ENCODE peak calls at places on chromosomes 2 and 18, in eight cellular contexts. K is brain microvascular endothelial cell, D is left ventricle myocardium inferior, N is kidney epithelial cell, S is foreskin fibroblast, F is fibroblast of villous mesenchyme, Y is OCI-LY7, O is fibroblast of lung. T is an unnamed sample.

GRCh38 chr2:55856936-55857335 is 66.6 kb downstream of the EFEMP1 start:
- DNase-seq in K (no peak), D (no peak), N (peak), S (no peak), F (peak), Y (no peak), O (no peak), T (peak)

GRCh38 chr2:37643102-37644078 is 28.1 kb downstream of the CDC42EP3 start:
- DNase-seq in K (no peak), D (no peak), N (no peak), S (no peak), F (no peak), Y (no peak), O (no peak), T (no peak)

GRCh38 chr2:238924496-238925195 is 76.8 kb downstream of the TWIST2 start:
- DNase-seq in K (no peak), D (no peak), N (no peak), S (no peak), F (no peak), Y (no peak), O (no peak), T (no peak)

GRCh38 chr2:32711219-32711618 is 83.4 kb downstream of the TTC27 start:
- DNase-seq in K (peak), D (no peak), N (no peak), S (peak), F (peak), Y (no peak), O (peak), T (peak)

GRCh38 chr2:5695641-5696350 is 3.6 kb downstream of the SOX11 start:
- DNase-seq in K (peak), D (no peak), N (no peak), S (peak), F (no peak), Y (peak), O (peak), T (no peak)

GRCh38 chr18:10453885-10454772 is at the start of gene APCDD1:
- DNase-seq in K (no peak), D (peak), N (no peak), S (peak), F (peak), Y (no peak), O (peak), T (no peak)

GRCh38 chr18:76212958-76213357 is 282.1 kb downstream of the ZNF516 start:
- DNase-seq in K (no peak), D (no peak), N (no peak), S (no peak), F (no peak), Y (peak), O (no peak), T (no peak)

GRCh38 chr18:66548747-66549146 is 55.1 kb downstream of the CDH19 start:
- DNase-seq in K (no peak), D (no peak), N (no peak), S (no peak), F (no peak), Y (no peak), O (no peak), T (peak)

GRCh38 chr2:60365556-60365955 is 187.9 kb downstream of the BCL11A start:
- DNase-seq in K (peak), D (no peak), N (no peak), S (no peak), F (no peak), Y (no peak), O (no peak), T (peak)

GRCh38 chr18:24112464-24112863 is 26.4 kb upstream of the CABYR start:
- DNase-seq in K (no peak), D (no peak), N (no peak), S (no peak), F (no peak), Y (no peak), O (no peak), T (no peak)

GRCh38 chr18:75344161-75344560 is 83.3 kb downstream of the SMIM21 start:
- DNase-seq in K (no peak), D (no peak), N (no peak), S (no peak), F (no peak), Y (no peak), O (no peak), T (no peak)

GRCh38 chr2:67945976-67946375 is 116.8 kb downstream of the C1D start:
- DNase-seq in K (no peak), D (no peak), N (no peak), S (peak), F (no peak), Y (no peak), O (no peak), T (no peak)

GRCh38 chr2:190649035-190649797 is at the start of gene NAB1:
- DNase-seq in K (peak), D (peak), N (no peak), S (peak), F (no peak), Y (peak), O (no peak), T (no peak)

GRCh38 chr2:120596990-120597594 is 138.6 kb upstream of the GLI2 start:
- DNase-seq in K (peak), D (peak), N (no peak), S (peak), F (peak), Y (no peak), O (peak), T (peak)

GRCh38 chr18:31707815-31708214 is 23.4 kb upstream of the B4GALT6 start:
- DNase-seq in K (no peak), D (no peak), N (no peak), S (no peak), F (no peak), Y (no peak), O (no peak), T (no peak)

GRCh38 chr18:8595445-8595844 is 13.8 kb upstream of the RAB12 start:
- DNase-seq in K (no peak), D (no peak), N (no peak), S (no peak), F (no peak), Y (no peak), O (no peak), T (no peak)

GRCh38 chr18:69725009-69725408 is 222.7 kb downstream of the CD226 start:
- DNase-seq in K (no peak), D (no peak), N (no peak), S (no peak), F (no peak), Y (no peak), O (peak), T (no peak)

GRCh38 chr2:240509667-240510512 is 47.9 kb downstream of the ANKMY1 start:
- DNase-seq in K (no peak), D (no peak), N (no peak), S (peak), F (no peak), Y (no peak), O (no peak), T (peak)

GRCh38 chr18:23849141-23849540 is 159.9 kb downstream of the LAMA3 start:
- DNase-seq in K (no peak), D (no peak), N (no peak), S (no peak), F (no peak), Y (no peak), O (no peak), T (no peak)

GRCh38 chr2:176161817-176162626 is 4.9 kb downstream of the HOXD3 start:
- DNase-seq in K (no peak), D (no peak), N (no peak), S (peak), F (peak), Y (no peak), O (no peak), T (peak)
- H3K4me3 ChIP-seq in K (no peak), D (no peak), N (peak), S (peak), F (no peak), Y (no peak), O (no peak), T (no peak)

DNA sequence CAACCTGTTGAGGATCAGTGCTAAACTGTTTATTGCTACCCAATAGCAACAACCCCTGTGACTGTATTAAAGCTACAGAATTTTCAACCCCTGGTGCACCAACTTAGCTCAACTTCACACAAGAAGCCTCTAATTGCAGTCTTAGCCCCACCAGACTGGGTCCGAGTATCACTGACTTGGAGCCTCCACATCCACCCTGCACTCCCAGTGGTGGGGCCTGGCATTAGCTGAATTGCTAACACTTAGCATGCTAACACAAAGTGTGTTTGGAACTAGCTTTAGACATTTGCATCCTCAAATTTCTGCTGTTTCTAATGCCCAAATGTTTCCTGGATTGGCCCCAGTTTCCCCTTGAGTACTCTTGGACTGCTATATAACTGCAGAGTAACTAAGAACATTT is 298.6 kb downstream of the AGPS start:
- DNase-seq in K (no peak), D (no peak), N (no peak), S (no peak), F (no peak), Y (no peak), O (no peak), T (no peak)
- TF ChIP-seq CTCF in K (peak), D (no peak), N (no peak), S (no peak), F (no peak), Y (no peak), O (no peak), T (no peak)

GRCh38 chr2:31136732-31137131 is 1.5 kb downstream of the GALNT14 start:
- DNase-seq in K (no peak), D (no peak), N (no peak), S (no peak), F (no peak), Y (peak), O (no peak), T (no peak)
- H3K4me3 ChIP-seq in K (no peak), D (peak), N (peak), S (peak), F (no peak), Y (peak), O (no peak), T (no peak)

GRCh38 chr2:41496908-41497307 is 550.9 kb upstream of the PKDCC start:
- DNase-seq in K (no peak), D (no peak), N (no peak), S (no peak), F (no peak), Y (peak), O (no peak), T (no peak)
- TF ChIP-seq CTCF in K (peak), D (no peak), N (peak), S (no peak), F (no peak), Y (peak), O (no peak), T (peak)

GRCh38 chr2:202069189-202070050 is 3.6 kb upstream of the KIAA2012 start:
- DNase-seq in K (no peak), D (no peak), N (no peak), S (peak), F (peak), Y (no peak), O (no peak), T (no peak)
- H3K4me3 ChIP-seq in K (no peak), D (no peak), N (no peak), S (no peak), F (no peak), Y (no peak), O (no peak), T (no peak)

GRCh38 chr2:184644685-184645084 is 46.4 kb downstream of the ZNF804A start:
- DNase-seq in K (no peak), D (no peak), N (no peak), S (peak), F (peak), Y (no peak), O (peak), T (peak)
- TF ChIP-seq CTCF in K (no peak), D (no peak), N (no peak), S (no peak), F (no peak), Y (peak), O (no peak), T (no peak)

GRCh38 chr2:189118386-189118785 is 61.2 kb downstream of the COL5A2 start:
- DNase-seq in K (no peak), D (no peak), N (no peak), S (no peak), F (no peak), Y (no peak), O (no peak), T (no peak)
- H3K4me3 ChIP-seq in K (no peak), D (no peak), N (no peak), S (no peak), F (no peak), Y (no peak), O (no peak), T (no peak)

GRCh38 chr2:42079737-42080287 is 32.0 kb downstream of the PKDCC start:
- DNase-seq in K (no peak), D (no peak), N (no peak), S (no peak), F (no peak), Y (no peak), O (no peak), T (no peak)

GRCh38 chr2:42076357-42076921 is 28.6 kb downstream of the PKDCC start:
- DNase-seq in K (no peak), D (no peak), N (no peak), S (no peak), F (no peak), Y (no peak), O (no peak), T (no peak)

GRCh38 chr2:42073739-42074138 is 25.9 kb downstream of the PKDCC start:
- DNase-seq in K (no peak), D (no peak), N (no peak), S (peak), F (peak), Y (no peak), O (peak), T (no peak)

GRCh38 chr2:42074661-42075060 is 26.8 kb downstream of the PKDCC start:
- DNase-seq in K (no peak), D (no peak), N (no peak), S (no peak), F (no peak), Y (no peak), O (no peak), T (peak)

DNA sequence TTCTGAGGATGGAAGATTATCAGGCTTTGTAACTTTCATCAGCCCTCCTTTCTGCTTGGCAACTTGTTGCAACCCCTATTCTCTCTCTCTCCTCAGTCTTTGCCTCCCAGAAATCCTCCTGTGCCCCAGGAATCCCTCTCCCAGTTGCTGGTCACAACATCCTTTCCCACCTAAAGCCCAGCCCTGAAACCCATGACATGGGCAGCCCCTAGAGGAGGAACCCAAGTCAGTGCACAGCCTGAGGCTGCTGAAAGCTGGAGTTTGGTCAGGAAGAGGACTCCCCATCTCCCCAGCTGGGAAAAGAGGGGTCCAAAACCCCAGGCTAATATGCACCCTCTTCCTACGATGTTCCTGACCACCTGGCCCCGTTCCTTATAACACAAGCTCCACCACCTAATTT is 29.5 kb downstream of the PKDCC start:
- DNase-seq in K (no peak), D (no peak), N (no peak), S (no peak), F (no peak), Y (no peak), O (no peak), T (no peak)
- TF ChIP-seq CTCF in K (peak), D (peak), N (peak), S (no peak), F (peak), Y (no peak), O (peak), T (peak)